ENCODE peak calls at places on chromosomes 4 and X, in five cellular contexts. L is T-helper 1 cell; N is astrocyte of the spinal cord; E is CD8-positive, alpha-beta T cell; C is hippocampal formation. U is an unnamed sample.

GRCh38 chr4:3461515-3462291 is 1.4 kb upstream of the DOK7 start:
- DNase-seq in E (no peak), C (no peak), N (no peak), L (no peak), U (no peak)

GRCh38 chrX:153214934-153215333 is 35.9 kb downstream of the MAGEA1 start:
- DNase-seq in N (no peak), E (no peak), L (no peak), C (no peak), U (no peak)

GRCh38 chr4:54708339-54709279 is 50.9 kb downstream of the KIT start:
- DNase-seq in E (no peak), C (no peak), L (no peak), N (no peak), U (no peak)

GRCh38 chr4:13170131-13170530 is 314.0 kb downstream of the RAB28 start:
- DNase-seq in N (peak), E (no peak), L (no peak), C (no peak), U (no peak)

GRCh38 chr4:56902703-56903102 is 5.0 kb upstream of the REST start:
- DNase-seq in L (no peak), E (no peak), N (no peak), C (no peak), U (no peak)

GRCh38 chrX:9785944-9786741 is at the start of gene SHROOM2:
- DNase-seq in L (no peak), N (no peak), C (no peak), E (no peak), U (no peak)

GRCh38 chr4:7941111-7942018 is 1.7 kb upstream of the AFAP1 start:
- DNase-seq in N (no peak), L (no peak), E (no peak), C (no peak), U (no peak)

GRCh38 chrX:41781500-41781899 is 57.5 kb downstream of the GPR82 start:
- DNase-seq in L (no peak), C (no peak), N (peak), E (no peak), U (no peak)

GRCh38 chrX:47283015-47283771 is 50.4 kb downstream of the USP11 start:
- DNase-seq in L (no peak), E (no peak), N (peak), C (peak), U (no peak)

GRCh38 chrX:115562492-115562872 is 1.5 kb downstream of the PLS3 start:
- DNase-seq in N (no peak), C (peak), E (no peak), L (no peak), U (no peak)

GRCh38 chrX:154979671-154980070 is 42.9 kb downstream of the F8 start:
- DNase-seq in E (no peak), C (no peak), N (no peak), L (no peak), U (no peak)

GRCh38 chrX:13005671-13006473 is 31.0 kb downstream of the TMSB4X start:
- DNase-seq in E (peak), N (peak), L (no peak), C (no peak), U (no peak)

GRCh38 chrX:64975491-64975890 is 759 bp downstream of the ZC4H2 start:
- DNase-seq in L (peak), C (peak), E (peak), N (peak), U (peak)

GRCh38 chrX:14476169-14476568 is 53.2 kb upstream of the GLRA2 start:
- DNase-seq in C (no peak), E (no peak), N (peak), L (no peak), U (no peak)

GRCh38 chrX:8245411-8245810 is 74.3 kb upstream of the VCX2 start:
- DNase-seq in C (no peak), E (no peak), L (no peak), N (no peak), U (no peak)

GRCh38 chrX:30521440-30522182 is 56.0 kb downstream of the TASL start:
- DNase-seq in N (peak), L (no peak), C (no peak), E (no peak), U (no peak)

GRCh38 chr4:164204434-164204833 is 549.5 kb upstream of the SMIM31 start:
- DNase-seq in E (no peak), C (no peak), L (no peak), N (peak), U (no peak)

GRCh38 chrX:67724359-67725110 is 180.7 kb downstream of the AR start:
- DNase-seq in E (no peak), C (no peak), N (peak), L (no peak), U (no peak)

GRCh38 chrX:119121341-119121740 is 6.3 kb downstream of the KIAA1210 start:
- DNase-seq in E (no peak), C (no peak), L (no peak), N (no peak), U (no peak)